ENCODE peak calls at places on chromosomes 16 and 17, in four cellular contexts. W is NCI-H1105, J is Peyer's patch, T is EL. P is an unnamed sample.

GRCh38 chr17:30905742-30906100 is 317 bp downstream of the TEFM start:
- DNase-seq in T (no peak), W (no peak), J (peak), P (peak)

GRCh38 chr17:14301279-14301760 is 439 bp downstream of the HS3ST3B1 start:
- DNase-seq in J (no peak), W (peak), T (no peak), P (no peak)

GRCh38 chr17:79777844-79778503 is at the start of gene CBX2:
- DNase-seq in J (peak), W (peak), T (peak), P (peak)

GRCh38 chr16:695355-696089 is 5.3 kb upstream of the WDR24 start:
- DNase-seq in W (peak), J (peak), T (no peak), P (peak)

GRCh38 chr16:66620419-66620775 is 15.9 kb downstream of the CMTM3 start:
- DNase-seq in W (no peak), T (no peak), J (no peak), P (peak)

GRCh38 chr16:62408760-62409159 is 372.5 kb upstream of the CDH8 start:
- DNase-seq in J (no peak), W (no peak), T (no peak), P (peak)

GRCh38 chr17:3911271-3912053 is 4.8 kb downstream of the P2RX1 start:
- DNase-seq in W (no peak), T (no peak), J (no peak), P (no peak)

GRCh38 chr16:84862804-84863484 is 43.2 kb downstream of the CRISPLD2 start:
- DNase-seq in T (no peak), W (no peak), J (no peak), P (no peak)

GRCh38 chr17:57939797-57940196 is 15.4 kb downstream of the CUEDC1 start:
- DNase-seq in T (no peak), W (peak), J (no peak), P (no peak)

GRCh38 chr16:30761427-30761927 is 385 bp downstream of the CFAP119 start:
- DNase-seq in J (peak), T (peak), W (peak), P (peak)

GRCh38 chr17:58307468-58308172 is 21.0 kb downstream of the TSPOAP1 start:
- DNase-seq in J (no peak), W (no peak), T (no peak), P (no peak)

GRCh38 chr17:4856937-4857314 is 23.8 kb downstream of the MINK1 start:
- DNase-seq in J (no peak), T (no peak), W (no peak), P (no peak)

GRCh38 chr17:1713878-1714487 is 3.8 kb upstream of the TLCD2 start:
- DNase-seq in T (peak), J (peak), W (no peak), P (peak)

GRCh38 chr16:13873835-13874438 is 46.0 kb upstream of the ERCC4 start:
- DNase-seq in J (no peak), T (peak), W (peak), P (peak)

GRCh38 chr17:751269-752001 is 629 bp downstream of the GEMIN4 start:
- DNase-seq in J (peak), W (no peak), T (peak), P (no peak)

GRCh38 chr17:76189247-76189646 is 48.2 kb upstream of the FOXJ1 start:
- DNase-seq in W (no peak), T (no peak), J (no peak), P (no peak)

GRCh38 chr17:77151236-77151635 is 10.5 kb downstream of the SEC14L1 start:
- DNase-seq in W (no peak), T (no peak), J (no peak), P (no peak)

GRCh38 chr16:78130083-78130608 is 30.7 kb downstream of the WWOX start:
- DNase-seq in W (no peak), J (no peak), T (no peak), P (no peak)

GRCh38 chr16:66740010-66740409 is 11.4 kb downstream of the DYNC1LI2 start:
- DNase-seq in W (no peak), T (peak), J (no peak), P (peak)

GRCh38 chr16:721765-722481 is 977 bp downstream of the ANTKMT start:
- DNase-seq in T (no peak), W (no peak), J (no peak), P (no peak)

GRCh38 chr17:45755050-45755449 is 29.1 kb upstream of the CRHR1 start:
- DNase-seq in W (no peak), J (no peak), T (no peak), P (no peak)

GRCh38 chr16:68005786-68006286 is 6.6 kb upstream of the DPEP2 start:
- DNase-seq in W (no peak), J (no peak), T (no peak), P (no peak)